ENCODE peak calls at places on chromosomes 1 and 21, in four cellular contexts. X, P, B and Y are unnamed samples.

GRCh38 chr1:224579526-224579925 is 36.6 kb upstream of the CNIH3 start:
- DNase-seq in B (peak; percentile 30), X (no peak), P (no peak), Y (peak; percentile 73)

GRCh38 chr1:156680056-156680455 is 2.8 kb upstream of the NES start:
- DNase-seq in B (no peak), X (no peak), P (no peak), Y (no peak)

GRCh38 chr21:45515241-45516061 is 26.8 kb downstream of the SLC19A1 start:
- DNase-seq in B (peak; percentile 21), X (no peak), P (no peak), Y (no peak)

GRCh38 chr1:222706815-222707214 is 5.5 kb downstream of the AIDA start:
- DNase-seq in P (no peak), X (no peak), B (no peak), Y (no peak)

GRCh38 chr1:156926175-156926574 is 5.7 kb downstream of the LRRC71 start:
- DNase-seq in P (peak; percentile 31), B (peak; percentile 98), X (peak; percentile 40), Y (no peak)

GRCh38 chr1:53593758-53594380 is 134.7 kb downstream of the DMRTB1 start:
- DNase-seq in P (no peak), X (peak; percentile 66), B (no peak), Y (no peak)

GRCh38 chr1:223216074-223216473 is 73.0 kb upstream of the TLR5 start:
- DNase-seq in B (no peak), X (no peak), P (no peak), Y (no peak)

GRCh38 chr1:112391603-112391940 is 4.4 kb upstream of the CTTNBP2NL start:
- DNase-seq in X (no peak), B (no peak), P (no peak), Y (no peak)

GRCh38 chr1:229102741-229103480 is 168.0 kb upstream of the RAB4A start:
- DNase-seq in X (no peak), B (no peak), P (no peak), Y (no peak)
- TF ChIP-seq CTCF in X (peak; percentile 29), B (peak; percentile 28), P (no peak), Y (no peak)

GRCh38 chr1:198909973-198910372 is 271.1 kb downstream of the PTPRC start:
- DNase-seq in P (no peak), B (no peak), X (no peak), Y (no peak)
- H3K4me1 ChIP-seq in P (no peaks in the 10 kb centered on the region), B (peaks cover 2% of the 10 kb centered on the region), X (no peaks in the 10 kb centered on the region), Y (peaks cover 5% of the 10 kb centered on the region)

GRCh38 chr1:10950316-10951172 is 61.9 kb upstream of the TARDBP start:
- DNase-seq in B (no peak), P (no peak), X (no peak), Y (no peak)

GRCh38 chr1:10947181-10947580 is 65.3 kb upstream of the TARDBP start:
- DNase-seq in X (no peak), P (no peak), B (no peak), Y (no peak)

GRCh38 chr1:10945988-10946387 is 66.5 kb upstream of the TARDBP start:
- DNase-seq in P (no peak), B (no peak), X (no peak), Y (peak; percentile 40)

GRCh38 chr1:10947691-10948462 is 64.6 kb upstream of the TARDBP start:
- DNase-seq in X (no peak), B (no peak), P (no peak), Y (no peak)

DNA sequence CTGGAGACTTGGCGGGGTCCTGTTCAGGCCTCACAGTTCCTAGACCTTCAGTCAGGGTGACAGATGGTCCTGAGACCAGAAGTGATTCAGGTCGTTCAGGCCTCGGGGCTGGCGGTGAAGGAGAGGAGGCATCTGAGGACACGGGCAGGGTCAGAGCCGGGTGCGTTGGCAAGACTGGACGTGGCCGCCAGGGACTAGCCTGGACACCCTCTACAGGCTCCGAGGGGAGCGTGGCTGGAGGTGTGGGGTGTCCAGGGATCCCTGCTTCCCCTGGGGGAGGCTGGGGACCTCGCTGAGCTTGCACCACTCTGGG is 64.0 kb upstream of the TARDBP start:
- DNase-seq in P (no peak), B (no peak), X (no peak), Y (no peak)
- TF ChIP-seq CTCF in P (no peak), B (no peak), X (no peak), Y (no peak)

GRCh38 chr1:40847023-40847740 is 15.0 kb downstream of the CITED4 start:
- DNase-seq in P (no peak), X (no peak), B (peak; percentile 38), Y (no peak)

GRCh38 chr1:40849801-40850592 is 12.2 kb downstream of the CITED4 start:
- DNase-seq in P (peak; percentile 72), B (peak; percentile 78), X (peak; percentile 82), Y (peak; percentile 34)

GRCh38 chr1:40851643-40852042 is 10.5 kb downstream of the CITED4 start:
- DNase-seq in B (no peak), P (no peak), X (no peak), Y (no peak)

GRCh38 chr1:40845895-40846294 is 16.3 kb downstream of the CITED4 start:
- DNase-seq in P (no peak), X (no peak), B (no peak), Y (no peak)

GRCh38 chr1:40848530-40849189 is 13.5 kb downstream of the CITED4 start:
- DNase-seq in B (peak; percentile 89), P (peak; percentile 49), X (peak; percentile 86), Y (peak; percentile 41)
- H3K4me1 ChIP-seq in B (peaks cover 9% of the 10 kb centered on the region), P (no peaks in the 10 kb centered on the region), X (no peaks in the 10 kb centered on the region), Y (no peaks in the 10 kb centered on the region)

GRCh38 chr1:79197421-79197820 is 190.9 kb upstream of the ADGRL4 start:
- DNase-seq in P (peak; percentile 18), B (peak; percentile 45), X (no peak), Y (no peak)
- TF ChIP-seq CTCF in P (peak; percentile 34), B (peak; percentile 59), X (peak; percentile 23), Y (peak; percentile 35)

DNA sequence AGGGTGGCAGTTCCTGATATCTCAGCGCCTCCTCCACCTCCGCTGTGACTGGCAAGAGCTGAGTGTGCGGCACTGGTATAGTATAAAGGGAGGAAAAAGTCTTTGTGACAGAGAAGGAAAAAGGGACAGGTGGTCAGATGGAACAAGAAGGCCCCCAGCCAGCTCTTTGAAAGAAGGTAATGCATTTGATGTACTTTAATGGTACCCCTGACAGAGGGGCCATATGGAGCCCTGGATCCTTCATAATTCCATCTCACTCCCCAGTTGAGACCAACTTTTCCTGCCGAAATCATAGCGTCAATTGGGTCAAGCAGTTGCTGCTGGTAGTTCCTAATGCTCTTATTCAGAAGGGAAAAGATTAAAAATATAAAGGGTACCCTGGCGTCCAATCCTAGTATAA is 198.2 kb downstream of the ZNF326 start:
- DNase-seq in P (no peak), X (no peak), B (no peak), Y (no peak)
- H3K4me1 ChIP-seq in P (no peaks in the 10 kb centered on the region), X (no peaks in the 10 kb centered on the region), B (no peaks in the 10 kb centered on the region), Y (no peaks in the 10 kb centered on the region)

GRCh38 chr1:119676571-119677206 is 28.6 kb upstream of the ZNF697 start:
- DNase-seq in P (peak; percentile 65), B (no peak), X (no peak), Y (peak; percentile 20)

GRCh38 chr1:119673171-119673940 is 25.3 kb upstream of the ZNF697 start:
- DNase-seq in B (peak; percentile 84), X (no peak), P (no peak), Y (no peak)

GRCh38 chr1:119675349-119676343 is 27.6 kb upstream of the ZNF697 start:
- DNase-seq in P (peak; percentile 100), B (peak; percentile 96), X (peak; percentile 92), Y (peak; percentile 57)

GRCh38 chr1:119674110-119674509 is 26.0 kb upstream of the ZNF697 start:
- DNase-seq in X (no peak), P (no peak), B (peak; percentile 87), Y (no peak)

GRCh38 chr1:119674835-119675289 is 26.8 kb upstream of the ZNF697 start:
- DNase-seq in B (peak; percentile 90), P (peak; percentile 14), X (no peak), Y (no peak)
- TF ChIP-seq CTCF in B (peak; percentile 62), P (peak; percentile 51), X (no peak), Y (no peak)